ENCODE peak calls at places on chromosomes 3 and 15, in ten cellular contexts. O, U, C, B, E, M, P, F, V and Q are unnamed samples.
A peak's percentile ranks its signal among the peaks of the same experiment; 100 is the strongest.

GRCh38 chr3:71376911-71377310 is 206.6 kb downstream of the FOXP1 start:
- DNase-seq in E (no peak), O (no peak), M (no peak), B (no peak), C (no peak), V (no peak), F (no peak), U (no peak), P (no peak), Q (no peak)

GRCh38 chr15:58462547-58462946 is 30.8 kb downstream of the LIPC start:
- DNase-seq in B (peak; percentile 67), U (peak; percentile 66), M (no peak), C (no peak), F (no peak), P (no peak), E (no peak), V (no peak), O (no peak), Q (no peak)

GRCh38 chr3:45125550-45126026 is 20.6 kb downstream of the CDCP1 start:
- DNase-seq in P (no peak), U (peak; percentile 43), M (no peak), V (no peak), O (no peak), C (no peak), F (no peak), E (no peak), B (peak; percentile 87), Q (no peak)

GRCh38 chr3:138950006-138950644 is 3.1 kb downstream of the FOXL2NB start:
- DNase-seq in P (no peak), F (peak; percentile 73), M (peak; percentile 73), C (no peak), B (no peak), U (no peak), V (peak; percentile 88), E (peak; percentile 73), O (no peak), Q (no peak)

GRCh38 chr15:64251121-64251520 is 88.3 kb upstream of the PPIB start:
- DNase-seq in O (no peak), C (no peak), E (no peak), P (no peak), M (no peak), B (no peak), V (no peak), F (no peak), U (no peak), Q (no peak)

GRCh38 chr3:63067999-63068645 is 192.9 kb upstream of the CADPS start:
- DNase-seq in F (peak; percentile 60), P (peak; percentile 27), M (no peak), C (no peak), O (peak; percentile 9), B (no peak), U (no peak), E (no peak), V (no peak), Q (no peak)

GRCh38 chr15:63663906-63664305 is 66.7 kb downstream of the FBXL22 start:
- DNase-seq in C (no peak), E (peak; percentile 39), M (no peak), O (no peak), F (no peak), U (no peak), V (no peak), P (no peak), B (no peak), Q (no peak)

GRCh38 chr3:133859381-133860245 is 36.1 kb downstream of the RAB6B start:
- DNase-seq in O (no peak), E (no peak), M (no peak), P (no peak), C (no peak), B (no peak), U (no peak), F (no peak), V (no peak), Q (no peak)

GRCh38 chr3:84066920-84067319 is 891.9 kb upstream of the CADM2 start:
- DNase-seq in O (no peak), V (no peak), B (no peak), F (no peak), C (no peak), U (no peak), P (no peak), E (no peak), M (no peak), Q (no peak)

GRCh38 chr3:9903238-9903624 is 583 bp downstream of the IL17RE start:
- DNase-seq in O (no peak), C (no peak), V (no peak), U (no peak), B (no peak), P (no peak), M (no peak), F (no peak), E (no peak), Q (no peak)

GRCh38 chr3:6354653-6355052 is 506.3 kb upstream of the GRM7 start:
- DNase-seq in B (no peak), E (no peak), O (no peak), F (no peak), M (no peak), V (no peak), P (no peak), C (no peak), U (no peak), Q (no peak)

DNA sequence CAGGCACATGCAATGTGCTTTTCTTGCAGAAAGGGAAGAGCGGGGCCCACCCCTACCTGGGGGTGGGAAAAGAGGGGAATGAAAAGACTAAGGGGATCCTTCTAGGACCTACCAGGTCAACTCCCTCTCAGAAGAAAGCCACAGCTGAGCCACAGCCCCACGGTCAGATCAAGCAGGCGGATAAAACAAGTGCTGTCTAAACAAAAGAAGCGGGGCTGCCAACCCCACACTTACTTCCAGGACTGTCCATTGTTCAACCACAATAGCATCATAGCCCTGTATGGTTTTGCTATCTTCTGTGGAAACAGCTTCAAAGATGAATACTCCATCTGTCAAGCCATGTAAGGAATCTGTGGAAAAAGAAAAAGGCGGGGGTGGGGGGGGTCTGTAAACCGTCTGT is 92.7 kb downstream of the OXNAD1 start:
- DNase-seq in O (no peak), P (no peak), U (no peak), B (no peak), E (no peak), V (no peak), C (no peak), F (no peak), M (no peak), Q (no peak)
- TF ChIP-seq POLR2AphosphoS5 in O (no peak), P (no peak), U (no peak), B (no peak), E (no peak), V (no peak), C (no peak), F (no peak), M (no peak), Q (no peak)

DNA sequence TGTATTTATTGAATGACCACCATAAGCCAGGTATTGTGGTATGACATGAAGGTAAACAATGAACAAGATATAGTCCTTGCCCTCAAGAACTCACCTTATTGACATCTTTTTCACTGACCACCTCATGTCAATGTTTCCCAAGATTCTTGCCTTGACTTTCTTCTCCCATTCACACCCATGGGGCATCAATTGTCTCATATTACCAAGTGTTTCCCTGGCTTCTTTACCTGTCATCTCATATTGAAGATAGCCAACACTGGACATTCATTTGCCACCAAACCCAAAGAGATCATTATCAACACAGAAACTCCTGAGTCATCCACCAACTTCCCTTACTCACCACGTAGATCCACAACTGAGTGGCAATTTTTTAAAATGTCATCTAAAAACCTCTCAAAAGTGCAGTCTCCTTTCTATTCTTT is 2.2 kb downstream of the EFHB start:
- DNase-seq in V (no peak), U (no peak), O (no peak), E (no peak), F (no peak), C (no peak), B (no peak), M (no peak), P (no peak), Q (no peak)
- H3K27ac ChIP-seq in V (peak overlapping the region; percentile 23), U (no peak overlapping the region), O (peak overlapping the region; percentile 50), E (no peak overlapping the region), F (no peak overlapping the region), C (no peak overlapping the region), B (no peak overlapping the region), M (no peak overlapping the region), P (no peak overlapping the region), Q (no peak overlapping the region)

GRCh38 chr3:50345586-50345985 is at the start of gene ZMYND10:
- DNase-seq in E (no peak), P (no peak), O (peak; percentile 67), F (peak; percentile 96), U (peak; percentile 78), C (no peak), B (peak; percentile 79), M (no peak), V (peak; percentile 96), Q (peak; percentile 82)
- TF ChIP-seq EP300 in E (no peak), P (no peak), O (no peak), F (no peak), U (no peak), C (no peak), B (no peak), M (no peak), V (no peak), Q (no peak)

GRCh38 chr3:11517601-11518000 is 126.1 kb downstream of the VGLL4 start:
- DNase-seq in B (no peak), M (no peak), E (no peak), P (no peak), O (no peak), F (no peak), U (no peak), V (no peak), C (no peak), Q (no peak)

GRCh38 chr3:11509175-11510000 is 134.3 kb downstream of the VGLL4 start:
- DNase-seq in E (peak; percentile 81), M (peak; percentile 84), U (peak; percentile 63), B (peak; percentile 77), O (peak; percentile 70), P (peak; percentile 31), C (no peak), V (peak; percentile 48), F (peak; percentile 48), Q (peak; percentile 93)

GRCh38 chr3:11510001-11510760 is 133.5 kb downstream of the VGLL4 start:
- DNase-seq in C (no peak), P (no peak), U (no peak), E (peak; percentile 41), O (no peak), V (no peak), F (peak; percentile 43), B (no peak), M (no peak), Q (no peak)

GRCh38 chr3:11513817-11514135 is 129.9 kb downstream of the VGLL4 start:
- DNase-seq in B (no peak), U (no peak), P (no peak), E (no peak), C (no peak), V (no peak), F (no peak), M (no peak), O (no peak), Q (no peak)

DNA sequence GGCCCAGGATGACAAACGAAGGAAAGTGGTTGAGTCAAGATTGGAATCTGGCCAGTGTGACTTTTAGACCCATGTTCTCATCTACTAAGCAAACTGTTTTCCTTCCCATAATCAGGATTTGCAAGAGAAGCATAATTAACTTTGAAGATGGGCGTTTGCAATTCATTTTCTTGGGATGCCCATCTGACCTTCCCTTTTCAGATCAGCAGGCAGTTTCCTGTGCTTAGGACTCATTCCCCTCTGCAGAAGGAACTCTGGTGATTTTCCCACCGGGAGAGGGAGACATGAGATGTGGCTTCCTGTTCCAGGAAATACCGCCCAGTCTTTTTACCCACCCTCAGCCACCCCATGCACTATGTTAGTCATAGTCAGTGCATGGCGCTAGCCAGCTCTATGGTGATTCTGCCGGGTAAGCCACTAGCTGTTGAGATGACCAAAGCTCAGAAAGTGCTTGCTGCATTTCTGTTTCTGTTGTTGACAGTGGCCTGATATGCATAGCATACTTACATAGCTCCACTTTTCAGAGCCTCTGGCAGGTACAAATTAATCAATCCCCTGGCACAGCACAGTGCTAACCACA is 129.4 kb downstream of the VGLL4 start:
- DNase-seq in M (no peak), B (peak; percentile 48), O (no peak), E (no peak), U (no peak), P (peak; percentile 54), F (no peak), C (no peak), V (no peak), Q (peak; percentile 62)
- TF ChIP-seq POLR2AphosphoS5 in M (no peak), B (peak; percentile 85), O (no peak), E (no peak), U (no peak), P (no peak), F (no peak), C (peak; percentile 37), V (peak; percentile 59), Q (no peak)